ENCODE peak calls at places on chromosomes 7 and 10, in six cellular contexts. I, P, M, Z, A and U are unnamed samples.

GRCh38 chr10:86218160-86218559 is 148.4 kb downstream of the GRID1 start:
- DNase-seq in Z (no peak), M (no peak), I (no peak), P (no peak), A (peak; percentile 63), U (no peak)

GRCh38 chr7:33757563-33758165 is 147.7 kb upstream of the BMPER start:
- DNase-seq in A (no peak), P (peak; percentile 6), I (no peak), M (peak; percentile 72), Z (peak; percentile 22), U (no peak)

GRCh38 chr7:39480901-39481300 is 85.3 kb upstream of the YAE1 start:
- DNase-seq in A (no peak), P (no peak), I (no peak), Z (no peak), M (no peak), U (no peak)

GRCh38 chr7:949021-949934 is 5.2 kb downstream of the ADAP1 start:
- DNase-seq in A (peak; percentile 71), P (no peak), M (peak; percentile 71), Z (no peak), I (no peak), U (no peak)

GRCh38 chr10:30829921-30830671 is 200.5 kb upstream of the LYZL2 start:
- DNase-seq in Z (no peak), M (peak; percentile 14), I (no peak), P (no peak), A (no peak), U (no peak)

GRCh38 chr10:110307805-110308204 is 3.1 kb upstream of the SMNDC1 start:
- DNase-seq in I (no peak), M (peak; percentile 75), P (no peak), Z (no peak), A (no peak), U (no peak)

GRCh38 chr10:29627201-29628105 is 7.3 kb downstream of the SVIL start:
- DNase-seq in Z (no peak), I (no peak), M (peak; percentile 51), P (no peak), A (no peak), U (no peak)

GRCh38 chr10:97089209-97089865 is 96.4 kb downstream of the SLIT1 start:
- DNase-seq in P (no peak), Z (no peak), I (no peak), A (no peak), M (peak; percentile 37), U (no peak)

GRCh38 chr10:71346731-71347130 is 27.7 kb downstream of the SLC29A3 start:
- DNase-seq in Z (no peak), M (no peak), P (no peak), A (no peak), I (no peak), U (no peak)

GRCh38 chr10:110446954-110447608 is 50.6 kb upstream of the DUSP5 start:
- DNase-seq in Z (no peak), A (peak; percentile 77), P (no peak), M (peak; percentile 83), I (no peak), U (no peak)

GRCh38 chr10:130244031-130244927 is 108.1 kb downstream of the GLRX3 start:
- DNase-seq in A (peak; percentile 58), Z (no peak), I (no peak), P (no peak), M (no peak), U (no peak)

GRCh38 chr10:116891208-116891607 is 41.9 kb downstream of the ENO4 start:
- DNase-seq in M (peak; percentile 94), A (no peak), P (no peak), I (no peak), Z (peak; percentile 25), U (no peak)

GRCh38 chr7:135647755-135648154 is 14.6 kb upstream of the STMP1 start:
- DNase-seq in Z (no peak), P (no peak), M (no peak), A (no peak), I (no peak), U (no peak)

GRCh38 chr10:15796762-15797161 is 63.5 kb downstream of the MINDY3 start:
- DNase-seq in I (no peak), Z (no peak), P (no peak), A (no peak), M (peak; percentile 12), U (no peak)

GRCh38 chr7:64632029-64632428 is 33.9 kb upstream of the ZNF107 start:
- DNase-seq in I (no peak), Z (no peak), A (no peak), P (no peak), M (no peak), U (no peak)

GRCh38 chr7:149369497-149369896 is 91.4 kb downstream of the ZNF777 start:
- DNase-seq in I (no peak), P (no peak), M (peak; percentile 87), Z (no peak), A (no peak), U (no peak)

GRCh38 chr10:24214762-24215161 is 5.8 kb downstream of the KIAA1217 start:
- DNase-seq in M (no peak), P (no peak), A (no peak), Z (no peak), I (no peak), U (no peak)

GRCh38 chr10:96695366-96695765 is 24.9 kb downstream of the PIK3AP1 start:
- DNase-seq in M (no peak), A (no peak), I (no peak), Z (no peak), P (peak; percentile 43), U (no peak)

GRCh38 chr10:132722980-132723970 is 62.7 kb downstream of the NKX6-2 start:
- DNase-seq in P (no peak), A (no peak), Z (no peak), M (no peak), I (no peak), U (no peak)

GRCh38 chr7:67595421-67595820 is 598.8 kb downstream of the TYW1 start:
- DNase-seq in M (no peak), A (no peak), I (no peak), P (no peak), Z (no peak), U (no peak)